ENCODE peak calls at places on chromosomes 4 and X, in seven cellular contexts. One of them, this sample, is unnamed.

GRCh38 chr4:134470544-134470943 is 269.0 kb upstream of the PABPC4L start:
- DNase-seq in brain microvascular endothelial cell: peak; percentile 18
- DNase-seq in progenitor cell of endocrine pancreas: no peak
- DNase-seq in glutamatergic neuron: peak; percentile 18
- DNase-seq in endothelial cell of umbilical vein: peak; percentile 63
- DNase-seq in neural crest cell: peak; percentile 15
- DNase-seq in AG09309: no peak
- DNase-seq in this sample: no peak

GRCh38 chr4:184306949-184307348 is 89.3 kb upstream of the ENPP6 start:
- DNase-seq in brain microvascular endothelial cell: peak; percentile 34
- DNase-seq in progenitor cell of endocrine pancreas: no peak
- DNase-seq in glutamatergic neuron: no peak
- DNase-seq in endothelial cell of umbilical vein: no peak
- DNase-seq in neural crest cell: no peak
- DNase-seq in AG09309: peak; percentile 3
- DNase-seq in this sample: no peak

GRCh38 chr4:159937595-159937994 is 834.7 kb downstream of the RAPGEF2 start:
- DNase-seq in brain microvascular endothelial cell: no peak
- DNase-seq in progenitor cell of endocrine pancreas: no peak
- DNase-seq in glutamatergic neuron: no peak
- DNase-seq in endothelial cell of umbilical vein: no peak
- DNase-seq in neural crest cell: no peak
- DNase-seq in AG09309: no peak
- DNase-seq in this sample: no peak

GRCh38 chr4:98996056-98996941 is 778 bp downstream of the METAP1 start:
- DNase-seq in brain microvascular endothelial cell: peak; percentile 23
- DNase-seq in progenitor cell of endocrine pancreas: no peak
- DNase-seq in glutamatergic neuron: no peak
- DNase-seq in endothelial cell of umbilical vein: peak; percentile 29
- DNase-seq in neural crest cell: no peak
- DNase-seq in AG09309: no peak
- DNase-seq in this sample: no peak

GRCh38 chr4:15117270-15117946 is 115.1 kb downstream of the CPEB2 start:
- DNase-seq in brain microvascular endothelial cell: no peak
- DNase-seq in progenitor cell of endocrine pancreas: no peak
- DNase-seq in glutamatergic neuron: no peak
- DNase-seq in endothelial cell of umbilical vein: no peak
- DNase-seq in neural crest cell: no peak
- DNase-seq in AG09309: no peak
- DNase-seq in this sample: no peak

GRCh38 chr4:38676986-38677385 is 13.0 kb downstream of the KLF3 start:
- DNase-seq in brain microvascular endothelial cell: no peak
- DNase-seq in progenitor cell of endocrine pancreas: no peak
- DNase-seq in glutamatergic neuron: no peak
- DNase-seq in endothelial cell of umbilical vein: no peak
- DNase-seq in neural crest cell: no peak
- DNase-seq in AG09309: no peak
- DNase-seq in this sample: no peak

GRCh38 chrX:1242901-1243402 is 25.7 kb upstream of the CSF2RA start:
- DNase-seq in brain microvascular endothelial cell: no peak
- DNase-seq in progenitor cell of endocrine pancreas: no peak
- DNase-seq in glutamatergic neuron: no peak
- DNase-seq in endothelial cell of umbilical vein: no peak
- DNase-seq in neural crest cell: no peak
- DNase-seq in AG09309: no peak
- DNase-seq in this sample: no peak

GRCh38 chrX:125394449-125394848 is 74.8 kb downstream of the TEX13C start:
- DNase-seq in brain microvascular endothelial cell: no peak
- DNase-seq in progenitor cell of endocrine pancreas: no peak
- DNase-seq in glutamatergic neuron: no peak
- DNase-seq in endothelial cell of umbilical vein: no peak
- DNase-seq in neural crest cell: no peak
- DNase-seq in AG09309: no peak
- DNase-seq in this sample: no peak

GRCh38 chr4:140940589-140940988 is 184.4 kb upstream of the TBC1D9 start:
- DNase-seq in brain microvascular endothelial cell: no peak
- DNase-seq in progenitor cell of endocrine pancreas: no peak
- DNase-seq in glutamatergic neuron: no peak
- DNase-seq in endothelial cell of umbilical vein: no peak
- DNase-seq in neural crest cell: no peak
- DNase-seq in AG09309: no peak
- DNase-seq in this sample: no peak

GRCh38 chr4:1473718-1474117 is 67.5 kb upstream of the NKX1-1 start:
- DNase-seq in brain microvascular endothelial cell: no peak
- DNase-seq in progenitor cell of endocrine pancreas: no peak
- DNase-seq in glutamatergic neuron: peak; percentile 7
- DNase-seq in endothelial cell of umbilical vein: no peak
- DNase-seq in neural crest cell: no peak
- DNase-seq in AG09309: no peak
- DNase-seq in this sample: peak; percentile 3

GRCh38 chr4:128484896-128485295 is 197.3 kb upstream of the PGRMC2 start:
- DNase-seq in brain microvascular endothelial cell: no peak
- DNase-seq in progenitor cell of endocrine pancreas: no peak
- DNase-seq in glutamatergic neuron: no peak
- DNase-seq in endothelial cell of umbilical vein: no peak
- DNase-seq in neural crest cell: no peak
- DNase-seq in AG09309: no peak
- DNase-seq in this sample: no peak

GRCh38 chr4:163991268-163991667 is 496.8 kb downstream of the TMA16 start:
- DNase-seq in brain microvascular endothelial cell: no peak
- DNase-seq in progenitor cell of endocrine pancreas: no peak
- DNase-seq in glutamatergic neuron: no peak
- DNase-seq in endothelial cell of umbilical vein: no peak
- DNase-seq in neural crest cell: no peak
- DNase-seq in AG09309: no peak
- DNase-seq in this sample: no peak

GRCh38 chr4:4541040-4541631 is 712 bp downstream of the STX18 start:
- DNase-seq in brain microvascular endothelial cell: peak; percentile 38
- DNase-seq in progenitor cell of endocrine pancreas: no peak
- DNase-seq in glutamatergic neuron: no peak
- DNase-seq in endothelial cell of umbilical vein: peak; percentile 50
- DNase-seq in neural crest cell: no peak
- DNase-seq in AG09309: no peak
- DNase-seq in this sample: peak; percentile 17

GRCh38 chr4:122914292-122914904 is 8.0 kb downstream of the NUDT6 start:
- DNase-seq in brain microvascular endothelial cell: no peak
- DNase-seq in progenitor cell of endocrine pancreas: no peak
- DNase-seq in glutamatergic neuron: no peak
- DNase-seq in endothelial cell of umbilical vein: peak; percentile 77
- DNase-seq in neural crest cell: no peak
- DNase-seq in AG09309: no peak
- DNase-seq in this sample: no peak

GRCh38 chr4:183986645-183987528 is 81.8 kb downstream of the STOX2 start:
- DNase-seq in brain microvascular endothelial cell: no peak
- DNase-seq in progenitor cell of endocrine pancreas: no peak
- DNase-seq in glutamatergic neuron: no peak
- DNase-seq in endothelial cell of umbilical vein: no peak
- DNase-seq in neural crest cell: no peak
- DNase-seq in AG09309: no peak
- DNase-seq in this sample: no peak

GRCh38 chr4:7352486-7352885 is 82.2 kb downstream of the PSAPL1 start:
- DNase-seq in brain microvascular endothelial cell: no peak
- DNase-seq in progenitor cell of endocrine pancreas: no peak
- DNase-seq in glutamatergic neuron: no peak
- DNase-seq in endothelial cell of umbilical vein: no peak
- DNase-seq in neural crest cell: no peak
- DNase-seq in AG09309: no peak
- DNase-seq in this sample: no peak

GRCh38 chr4:173018446-173018845 is 150.2 kb upstream of the GALNT7 start:
- DNase-seq in brain microvascular endothelial cell: no peak
- DNase-seq in progenitor cell of endocrine pancreas: no peak
- DNase-seq in glutamatergic neuron: no peak
- DNase-seq in endothelial cell of umbilical vein: no peak
- DNase-seq in neural crest cell: no peak
- DNase-seq in AG09309: no peak
- DNase-seq in this sample: no peak

GRCh38 chr4:81378398-81378797 is 93.3 kb downstream of the RASGEF1B start:
- DNase-seq in brain microvascular endothelial cell: no peak
- DNase-seq in progenitor cell of endocrine pancreas: no peak
- DNase-seq in glutamatergic neuron: no peak
- DNase-seq in endothelial cell of umbilical vein: no peak
- DNase-seq in neural crest cell: no peak
- DNase-seq in AG09309: no peak
- DNase-seq in this sample: no peak

GRCh38 chrX:57933321-57933720 is 23.1 kb upstream of the ZXDA start:
- DNase-seq in brain microvascular endothelial cell: no peak
- DNase-seq in progenitor cell of endocrine pancreas: no peak
- DNase-seq in glutamatergic neuron: no peak
- DNase-seq in endothelial cell of umbilical vein: no peak
- DNase-seq in neural crest cell: no peak
- DNase-seq in AG09309: no peak
- DNase-seq in this sample: no peak

GRCh38 chr4:110510282-110510681 is 34.3 kb downstream of the ENPEP start:
- DNase-seq in brain microvascular endothelial cell: no peak
- DNase-seq in progenitor cell of endocrine pancreas: no peak
- DNase-seq in glutamatergic neuron: no peak
- DNase-seq in endothelial cell of umbilical vein: no peak
- DNase-seq in neural crest cell: no peak
- DNase-seq in AG09309: no peak
- DNase-seq in this sample: no peak

GRCh38 chr4:74969507-74970474 is 36.9 kb downstream of the PARM1 start:
- DNase-seq in brain microvascular endothelial cell: no peak
- DNase-seq in progenitor cell of endocrine pancreas: no peak
- DNase-seq in glutamatergic neuron: no peak
- DNase-seq in endothelial cell of umbilical vein: no peak
- DNase-seq in neural crest cell: no peak
- DNase-seq in AG09309: no peak
- DNase-seq in this sample: no peak

GRCh38 chrX:78708171-78708570 is 39.3 kb upstream of the LPAR4 start:
- DNase-seq in brain microvascular endothelial cell: peak; percentile 33
- DNase-seq in progenitor cell of endocrine pancreas: no peak
- DNase-seq in glutamatergic neuron: peak; percentile 13
- DNase-seq in endothelial cell of umbilical vein: peak; percentile 33
- DNase-seq in neural crest cell: no peak
- DNase-seq in AG09309: peak; percentile 10
- DNase-seq in this sample: no peak

GRCh38 chr4:180617203-180617602 is 1626.0 kb upstream of the TENM3 start:
- DNase-seq in brain microvascular endothelial cell: no peak
- DNase-seq in progenitor cell of endocrine pancreas: no peak
- DNase-seq in glutamatergic neuron: no peak
- DNase-seq in endothelial cell of umbilical vein: no peak
- DNase-seq in neural crest cell: no peak
- DNase-seq in AG09309: no peak
- DNase-seq in this sample: no peak

GRCh38 chr4:149311076-149311475 is 504.6 kb downstream of the IQCM start:
- DNase-seq in brain microvascular endothelial cell: no peak
- DNase-seq in progenitor cell of endocrine pancreas: no peak
- DNase-seq in glutamatergic neuron: no peak
- DNase-seq in endothelial cell of umbilical vein: no peak
- DNase-seq in neural crest cell: no peak
- DNase-seq in AG09309: no peak
- DNase-seq in this sample: no peak

GRCh38 chrX:37652589-37653271 is 32.9 kb upstream of the XK start:
- DNase-seq in brain microvascular endothelial cell: no peak
- DNase-seq in progenitor cell of endocrine pancreas: no peak
- DNase-seq in glutamatergic neuron: no peak
- DNase-seq in endothelial cell of umbilical vein: no peak
- DNase-seq in neural crest cell: no peak
- DNase-seq in AG09309: no peak
- DNase-seq in this sample: no peak

GRCh38 chr4:102601586-102602227 is 100.5 kb downstream of the NFKB1 start:
- DNase-seq in brain microvascular endothelial cell: no peak
- DNase-seq in progenitor cell of endocrine pancreas: no peak
- DNase-seq in glutamatergic neuron: no peak
- DNase-seq in endothelial cell of umbilical vein: no peak
- DNase-seq in neural crest cell: no peak
- DNase-seq in AG09309: no peak
- DNase-seq in this sample: no peak

GRCh38 chrX:112760697-112761096 is 79.9 kb downstream of the AMOT start:
- DNase-seq in brain microvascular endothelial cell: no peak
- DNase-seq in progenitor cell of endocrine pancreas: no peak
- DNase-seq in glutamatergic neuron: no peak
- DNase-seq in endothelial cell of umbilical vein: no peak
- DNase-seq in neural crest cell: no peak
- DNase-seq in AG09309: no peak
- DNase-seq in this sample: no peak
- TF ChIP-seq CTCF in brain microvascular endothelial cell: no peak
- TF ChIP-seq CTCF in progenitor cell of endocrine pancreas: no peak
- TF ChIP-seq CTCF in glutamatergic neuron: no peak
- TF ChIP-seq CTCF in endothelial cell of umbilical vein: no peak
- TF ChIP-seq CTCF in neural crest cell: no peak
- TF ChIP-seq CTCF in AG09309: no peak
- TF ChIP-seq CTCF in this sample: no peak

GRCh38 chrX:43469391-43470054 is 186.6 kb upstream of the MAOA start:
- DNase-seq in brain microvascular endothelial cell: no peak
- DNase-seq in progenitor cell of endocrine pancreas: no peak
- DNase-seq in glutamatergic neuron: no peak
- DNase-seq in endothelial cell of umbilical vein: no peak
- DNase-seq in neural crest cell: no peak
- DNase-seq in AG09309: no peak
- DNase-seq in this sample: no peak

GRCh38 chrX:43474321-43474720 is 181.8 kb upstream of the MAOA start:
- DNase-seq in brain microvascular endothelial cell: no peak
- DNase-seq in progenitor cell of endocrine pancreas: no peak
- DNase-seq in glutamatergic neuron: no peak
- DNase-seq in endothelial cell of umbilical vein: no peak
- DNase-seq in neural crest cell: no peak
- DNase-seq in AG09309: no peak
- DNase-seq in this sample: no peak
- TF ChIP-seq CTCF in brain microvascular endothelial cell: no peak
- TF ChIP-seq CTCF in progenitor cell of endocrine pancreas: no peak
- TF ChIP-seq CTCF in glutamatergic neuron: no peak
- TF ChIP-seq CTCF in endothelial cell of umbilical vein: no peak
- TF ChIP-seq CTCF in neural crest cell: peak; percentile 26
- TF ChIP-seq CTCF in AG09309: no peak
- TF ChIP-seq CTCF in this sample: no peak

DNA sequence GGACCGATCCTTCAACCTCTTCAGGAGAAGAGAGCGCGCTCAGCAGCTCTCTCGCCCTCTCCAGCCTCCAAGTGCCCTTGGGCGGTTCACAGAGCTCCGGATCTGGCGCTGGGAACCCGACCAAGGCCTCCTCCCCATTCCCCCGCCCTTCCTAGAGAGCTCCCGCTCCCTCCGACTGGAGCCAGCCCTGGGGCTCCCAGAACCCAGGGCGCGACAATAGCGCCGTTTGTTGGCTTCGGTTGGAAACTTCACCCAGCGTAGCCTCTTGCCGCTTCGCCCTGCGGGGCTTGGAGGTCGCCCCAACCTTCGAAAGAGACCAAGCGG is 3.1 kb upstream of the SOX3 start:
- DNase-seq in brain microvascular endothelial cell: no peak
- DNase-seq in progenitor cell of endocrine pancreas: peak; percentile 67
- DNase-seq in glutamatergic neuron: peak; percentile 76
- DNase-seq in endothelial cell of umbilical vein: no peak
- DNase-seq in neural crest cell: peak; percentile 74
- DNase-seq in AG09309: no peak
- DNase-seq in this sample: no peak
- TF ChIP-seq CTCF in brain microvascular endothelial cell: peak; percentile 61
- TF ChIP-seq CTCF in progenitor cell of endocrine pancreas: peak; percentile 79
- TF ChIP-seq CTCF in glutamatergic neuron: no peak
- TF ChIP-seq CTCF in endothelial cell of umbilical vein: no peak
- TF ChIP-seq CTCF in neural crest cell: peak; percentile 67
- TF ChIP-seq CTCF in AG09309: no peak
- TF ChIP-seq CTCF in this sample: no peak

GRCh38 chr4:28682872-28683271 is 1822.2 kb downstream of the STIM2 start:
- DNase-seq in brain microvascular endothelial cell: no peak
- DNase-seq in progenitor cell of endocrine pancreas: no peak
- DNase-seq in glutamatergic neuron: no peak
- DNase-seq in endothelial cell of umbilical vein: no peak
- DNase-seq in neural crest cell: no peak
- DNase-seq in AG09309: no peak
- DNase-seq in this sample: no peak

GRCh38 chr4:28690890-28691289 is 1830.2 kb downstream of the STIM2 start:
- DNase-seq in brain microvascular endothelial cell: no peak
- DNase-seq in progenitor cell of endocrine pancreas: no peak
- DNase-seq in glutamatergic neuron: no peak
- DNase-seq in endothelial cell of umbilical vein: no peak
- DNase-seq in neural crest cell: no peak
- DNase-seq in AG09309: no peak
- DNase-seq in this sample: no peak

GRCh38 chr4:28686618-28687017 is 1826.0 kb downstream of the STIM2 start:
- DNase-seq in brain microvascular endothelial cell: peak; percentile 27
- DNase-seq in progenitor cell of endocrine pancreas: peak; percentile 15
- DNase-seq in glutamatergic neuron: peak; percentile 72
- DNase-seq in endothelial cell of umbilical vein: peak; percentile 2
- DNase-seq in neural crest cell: peak; percentile 18
- DNase-seq in AG09309: no peak
- DNase-seq in this sample: no peak
- TF ChIP-seq CTCF in brain microvascular endothelial cell: peak; percentile 79
- TF ChIP-seq CTCF in progenitor cell of endocrine pancreas: peak; percentile 72
- TF ChIP-seq CTCF in glutamatergic neuron: peak; percentile 68
- TF ChIP-seq CTCF in endothelial cell of umbilical vein: peak; percentile 42
- TF ChIP-seq CTCF in neural crest cell: peak; percentile 61
- TF ChIP-seq CTCF in AG09309: peak; percentile 56
- TF ChIP-seq CTCF in this sample: no peak